ENCODE peak calls at places on chromosomes 3 and 15, in eight cellular contexts. C, L, F, V, S, K, J and T are unnamed samples.
A peak's percentile ranks its signal among the peaks of the same experiment; 100 is the strongest.

GRCh38 chr15:74901612-74902063 is 5.0 kb downstream of the FAM219B start:
- DNase-seq in C (peak; percentile 59), L (peak; percentile 55), F (no peak), V (peak; percentile 55), S (no peak), K (no peak), J (peak; percentile 68), T (peak; percentile 71)

GRCh38 chr3:4425707-4426106 is 41.4 kb downstream of the SUMF1 start:
- DNase-seq in C (peak; percentile 35), L (no peak), F (no peak), V (no peak), S (no peak), K (no peak), J (no peak), T (peak; percentile 56)

GRCh38 chr15:78752492-78753358 is 58.5 kb downstream of the ADAMTS7 start:
- DNase-seq in C (peak; percentile 12), L (no peak), F (no peak), V (no peak), S (no peak), K (peak; percentile 43), J (no peak), T (no peak)

GRCh38 chr15:73756947-73757513 is 3.9 kb upstream of the INSYN1 start:
- DNase-seq in C (no peak), L (no peak), F (no peak), V (no peak), S (no peak), K (no peak), J (no peak), T (no peak)

GRCh38 chr3:119305271-119305670 is 11.1 kb downstream of the ARHGAP31 start:
- DNase-seq in C (no peak), L (no peak), F (no peak), V (no peak), S (no peak), K (no peak), J (peak; percentile 52), T (peak; percentile 42)

GRCh38 chr3:10338591-10339369 is 17.9 kb upstream of the SEC13 start:
- DNase-seq in C (no peak), L (no peak), F (no peak), V (no peak), S (no peak), K (no peak), J (no peak), T (no peak)

GRCh38 chr3:151766454-151766853 is 32.7 kb downstream of the AADACL2 start:
- DNase-seq in C (peak; percentile 38), L (no peak), F (no peak), V (no peak), S (no peak), K (no peak), J (peak; percentile 69), T (peak; percentile 61)

GRCh38 chr15:60510006-60510405 is 31.1 kb upstream of the ICE2 start:
- DNase-seq in C (peak; percentile 63), L (no peak), F (no peak), V (no peak), S (no peak), K (no peak), J (no peak), T (no peak)

GRCh38 chr3:167078070-167078622 is 302.0 kb downstream of the ZBBX start:
- DNase-seq in C (peak; percentile 2), L (no peak), F (no peak), V (no peak), S (no peak), K (no peak), J (no peak), T (no peak)

GRCh38 chr15:71146597-71146996 is 31.3 kb downstream of the THSD4 start:
- DNase-seq in C (no peak), L (no peak), F (no peak), V (no peak), S (no peak), K (no peak), J (no peak), T (no peak)

GRCh38 chr3:58038675-58039302 is 30.6 kb downstream of the FLNB start:
- DNase-seq in C (peak; percentile 51), L (no peak), F (no peak), V (no peak), S (no peak), K (no peak), J (no peak), T (no peak)

GRCh38 chr15:58019503-58020376 is 45.8 kb downstream of the ALDH1A2 start:
- DNase-seq in C (peak; percentile 76), L (no peak), F (no peak), V (no peak), S (no peak), K (no peak), J (peak; percentile 35), T (peak; percentile 60)

GRCh38 chr3:124918524-124918923 is 16.0 kb downstream of the MUC13 start:
- DNase-seq in C (no peak), L (no peak), F (no peak), V (no peak), S (no peak), K (no peak), J (no peak), T (no peak)

GRCh38 chr3:124916837-124917409 is 17.6 kb downstream of the MUC13 start:
- DNase-seq in C (peak; percentile 6), L (no peak), F (no peak), V (no peak), S (no peak), K (no peak), J (peak; percentile 27), T (no peak)

GRCh38 chr3:124923833-124924232 is 10.7 kb downstream of the MUC13 start:
- DNase-seq in C (peak; percentile 8), L (no peak), F (no peak), V (no peak), S (no peak), K (no peak), J (no peak), T (peak; percentile 22)

GRCh38 chr3:124920718-124921117 is 13.8 kb downstream of the MUC13 start:
- DNase-seq in C (no peak), L (no peak), F (no peak), V (no peak), S (no peak), K (no peak), J (no peak), T (no peak)

DNA sequence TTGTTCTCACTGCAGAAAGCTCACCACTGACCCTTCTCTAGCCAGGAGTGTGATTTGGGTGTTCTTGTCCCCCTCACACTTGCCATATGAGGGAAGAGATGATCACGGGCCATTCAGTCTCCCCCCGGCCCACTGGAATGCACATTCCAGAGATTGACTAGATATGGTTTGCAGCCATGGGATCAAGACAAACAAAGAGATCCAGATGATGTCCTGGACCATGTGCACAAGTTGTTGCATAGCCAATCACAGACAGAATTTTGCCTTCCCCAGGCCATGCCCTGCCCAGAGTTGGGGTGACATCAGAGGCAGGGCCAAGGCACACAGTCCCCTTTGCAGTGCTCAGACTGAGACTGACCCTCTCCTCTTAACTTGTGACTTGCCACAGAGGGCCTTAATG is 14.8 kb downstream of the MUC13 start:
- DNase-seq in C (no peak), L (no peak), F (no peak), V (no peak), S (no peak), K (no peak), J (peak; percentile 13), T (peak; percentile 39)
- TF ChIP-seq CTCF in C (no peak), L (no peak), F (no peak), V (no peak), S (no peak), K (no peak), J (no peak), T (no peak)

GRCh38 chr3:118102737-118103136 is 931.9 kb downstream of the IGSF11 start:
- DNase-seq in C (peak; percentile 86), L (no peak), F (no peak), V (no peak), S (no peak), K (no peak), J (no peak), T (no peak)

GRCh38 chr3:118108769-118109168 is 925.9 kb downstream of the IGSF11 start:
- DNase-seq in C (peak; percentile 94), L (no peak), F (no peak), V (no peak), S (no peak), K (no peak), J (no peak), T (no peak)

GRCh38 chr3:118110196-118110595 is 924.5 kb downstream of the IGSF11 start:
- DNase-seq in C (peak; percentile 93), L (no peak), F (no peak), V (no peak), S (no peak), K (no peak), J (no peak), T (no peak)

GRCh38 chr3:118108176-118108575 is 926.5 kb downstream of the IGSF11 start:
- DNase-seq in C (no peak), L (no peak), F (no peak), V (no peak), S (no peak), K (no peak), J (no peak), T (no peak)
- TF ChIP-seq CTCF in C (no peak), L (no peak), F (no peak), V (no peak), S (no peak), K (no peak), J (no peak), T (no peak)

DNA sequence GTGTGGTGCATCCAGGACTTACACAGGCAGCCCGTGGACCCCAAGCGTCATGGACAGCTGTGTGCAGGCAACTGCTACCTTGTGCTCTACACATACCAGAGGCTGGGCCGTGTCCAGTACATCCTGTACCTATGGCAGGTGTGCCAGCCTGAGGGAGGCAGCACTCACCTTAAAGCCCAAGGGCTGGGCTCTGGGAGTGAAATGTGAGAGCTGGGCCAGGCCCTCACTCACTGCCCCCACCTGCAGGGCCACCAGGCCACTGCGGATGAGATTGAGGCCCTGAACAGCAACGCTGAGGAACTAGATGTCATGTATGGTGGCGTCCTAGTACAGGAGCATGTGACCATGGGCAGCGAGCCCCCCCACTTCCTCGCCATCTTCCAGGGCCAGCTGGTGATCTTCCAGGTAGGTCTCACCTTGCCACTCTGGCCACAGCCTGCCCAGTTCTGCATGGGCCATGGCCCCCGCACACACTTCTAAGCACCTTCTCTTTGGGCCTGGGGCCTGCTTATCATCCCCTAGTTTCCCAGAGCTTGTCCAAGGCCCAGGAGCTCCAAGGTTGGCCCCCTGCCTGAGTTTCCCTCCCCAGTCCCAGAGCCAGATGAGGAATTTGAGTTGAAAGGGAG is 11.0 kb downstream of the VILL start:
- DNase-seq in C (no peak), L (no peak), F (no peak), V (no peak), S (no peak), K (peak; percentile 63), J (no peak), T (no peak)
- TF ChIP-seq CTCF in C (peak; percentile 21), L (no peak), F (no peak), V (no peak), S (peak; percentile 34), K (no peak), J (no peak), T (peak; percentile 17)

DNA sequence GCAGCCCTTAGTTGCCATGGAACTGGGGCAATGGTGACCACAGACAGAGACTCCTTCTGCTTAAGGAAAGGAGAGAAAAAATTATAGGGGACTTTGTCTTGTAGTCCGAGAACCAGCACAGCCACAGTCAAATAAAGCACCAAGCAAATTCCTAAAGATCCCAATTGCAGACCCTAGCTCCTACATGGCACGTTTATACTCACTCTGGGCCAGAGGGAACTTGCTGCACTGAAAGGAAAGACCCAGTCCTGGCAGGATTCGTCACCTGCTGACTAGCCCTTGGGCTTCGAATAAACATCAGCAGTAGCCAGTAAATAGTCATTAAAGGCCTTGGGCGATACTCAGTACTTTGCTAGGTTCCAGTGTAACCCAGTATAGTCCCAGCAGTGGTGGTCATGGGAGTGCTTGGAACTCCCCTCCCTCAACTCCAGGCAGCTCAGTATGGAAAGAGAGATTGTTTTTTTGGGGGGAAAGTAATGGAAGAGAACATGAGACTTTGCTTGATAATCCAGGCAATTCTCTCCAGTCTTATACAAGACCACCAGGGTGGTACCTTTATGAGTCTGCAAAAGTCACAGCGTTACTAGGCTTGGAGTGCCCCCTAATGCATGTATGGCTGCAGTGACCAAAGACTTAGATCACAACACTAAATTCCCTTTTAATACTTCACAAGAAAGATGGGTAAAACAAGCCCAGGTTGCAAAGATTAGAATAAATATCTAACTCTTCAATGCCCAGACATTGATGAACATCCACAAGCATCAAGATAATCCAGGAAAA is 66.4 kb upstream of the AGTR1 start:
- DNase-seq in C (no peak), L (no peak), F (no peak), V (no peak), S (no peak), K (no peak), J (peak; percentile 11), T (peak; percentile 46)
- TF ChIP-seq CTCF in C (no peak), L (no peak), F (no peak), V (no peak), S (peak; percentile 67), K (peak; percentile 10), J (peak; percentile 35), T (peak; percentile 63)